ENCODE peak calls at places on chromosomes 2 and 18, in four cellular contexts. T is dorsolateral prefrontal cortex, S is GM12892, R is fibroblast of lung. P is an unnamed sample.

GRCh38 chr2:31539505-31539904 is 41.2 kb downstream of the SRD5A2 start:
- DNase-seq in S (no peak), R (no peak), T (no peak), P (no peak)

GRCh38 chr18:34251919-34252318 is 27.2 kb upstream of the NOL4 start:
- DNase-seq in R (no peak), T (no peak), S (no peak), P (no peak)

GRCh38 chr18:37511933-37512332 is 53.7 kb downstream of the CELF4 start:
- DNase-seq in T (no peak), S (no peak), R (no peak), P (no peak)

GRCh38 chr2:70070557-70071268 is 16.6 kb upstream of the PCBP1 start:
- DNase-seq in S (peak; percentile 65), T (peak; percentile 89), R (peak; percentile 86), P (peak; percentile 68)

GRCh38 chr2:64273524-64274398 is 129.5 kb upstream of the PELI1 start:
- DNase-seq in R (peak; percentile 95), S (no peak), T (no peak), P (peak; percentile 73)

GRCh38 chr2:86045541-86045940 is 60.1 kb downstream of the POLR1A start:
- DNase-seq in S (no peak), T (no peak), R (no peak), P (no peak)

GRCh38 chr2:228589115-228589514 is 407.6 kb upstream of the SPHKAP start:
- DNase-seq in T (no peak), R (no peak), S (no peak), P (no peak)

GRCh38 chr2:10946394-10946793 is 34.7 kb downstream of the KCNF1 start:
- DNase-seq in T (no peak), R (no peak), S (no peak), P (no peak)

GRCh38 chr2:176554107-176555048 is 285.1 kb downstream of the MTX2 start:
- DNase-seq in S (peak; percentile 25), T (peak; percentile 27), R (peak; percentile 57), P (no peak)

GRCh38 chr2:20562540-20563225 is 88.2 kb downstream of the HS1BP3 start:
- DNase-seq in R (no peak), S (no peak), T (no peak), P (no peak)

GRCh38 chr2:101818531-101819451 is 121.3 kb downstream of the MAP4K4 start:
- DNase-seq in R (peak; percentile 88), T (no peak), S (no peak), P (no peak)

GRCh38 chr18:75643083-75643482 is 215.6 kb upstream of the SMIM21 start:
- DNase-seq in T (no peak), R (no peak), S (no peak), P (no peak)

GRCh38 chr2:119544075-119545031 is at the start of gene CFAP221:
- DNase-seq in T (peak; percentile 80), S (peak; percentile 19), R (peak; percentile 55), P (no peak)

GRCh38 chr2:71694501-71695234 is 241.3 kb downstream of the DYSF start:
- DNase-seq in T (no peak), R (no peak), S (no peak), P (no peak)

GRCh38 chr2:129812071-129812470 is 167.4 kb upstream of the RAB6C start:
- DNase-seq in R (no peak), S (no peak), T (peak; percentile 52), P (no peak)

GRCh38 chr2:236570081-236570979 is 705 bp downstream of the ACKR3 start:
- DNase-seq in T (no peak), S (no peak), R (no peak), P (no peak)

GRCh38 chr2:151669585-151670081 is 64.6 kb downstream of the NEB start:
- DNase-seq in S (no peak), R (peak; percentile 51), T (peak; percentile 50), P (no peak)

GRCh38 chr2:207311316-207312005 is 145.7 kb upstream of the KLF7 start:
- DNase-seq in S (no peak), T (no peak), R (peak; percentile 87), P (peak; percentile 92)

GRCh38 chr2:223228871-223229270 is 176.9 kb downstream of the KCNE4 start:
- DNase-seq in R (no peak), S (no peak), T (no peak), P (no peak)

GRCh38 chr18:53756607-53756972 is 467.9 kb downstream of the MBD2 start:
- DNase-seq in S (no peak), T (no peak), R (no peak), P (no peak)

GRCh38 chr2:204010611-204011560 is 74.3 kb downstream of the ICOS start:
- DNase-seq in S (no peak), T (no peak), R (no peak), P (no peak)

GRCh38 chr18:48364146-48364545 is 45.0 kb downstream of the ZBTB7C start:
- DNase-seq in R (no peak), T (no peak), S (no peak), P (no peak)

GRCh38 chr2:235766206-235766794 is 272.5 kb downstream of the AGAP1 start:
- DNase-seq in S (peak; percentile 37), R (peak; percentile 67), T (peak; percentile 83), P (peak; percentile 44)

GRCh38 chr2:147405651-147406050 is 439.2 kb upstream of the ACVR2A start:
- DNase-seq in T (no peak), S (no peak), R (no peak), P (no peak)

GRCh38 chr2:198100323-198100722 is 295.9 kb downstream of the PLCL1 start:
- DNase-seq in T (no peak), R (peak; percentile 35), S (no peak), P (peak; percentile 23)

GRCh38 chr2:85308951-85309555 is 18.7 kb downstream of the TGOLN2 start:
- DNase-seq in T (peak; percentile 40), S (no peak), R (peak; percentile 69), P (no peak)

GRCh38 chr2:14348247-14348646 is 284.3 kb upstream of the LRATD1 start:
- DNase-seq in T (peak; percentile 66), R (no peak), S (no peak), P (no peak)

GRCh38 chr2:64405476-64406406 is 48.2 kb upstream of the LGALSL start:
- DNase-seq in S (no peak), R (peak; percentile 67), T (no peak), P (peak; percentile 46)

GRCh38 chr2:102033028-102033749 is 41.4 kb downstream of the IL1R2 start:
- DNase-seq in T (no peak), R (peak; percentile 96), S (no peak), P (no peak)

GRCh38 chr18:172361-172760 is 14.0 kb downstream of the USP14 start:
- DNase-seq in S (no peak), R (no peak), T (no peak), P (no peak)

GRCh38 chr2:238426568-238427434 is at the start of gene ASB1:
- DNase-seq in R (peak; percentile 92), T (peak; percentile 63), S (peak; percentile 93), P (no peak)

GRCh38 chr2:84870306-84870705 is 10.6 kb downstream of the TRABD2A start:
- DNase-seq in S (no peak), R (no peak), T (no peak), P (no peak)

GRCh38 chr18:2564373-2564772 is 6.9 kb downstream of the METTL4 start:
- DNase-seq in T (no peak), S (no peak), R (no peak), P (no peak)

P was measured in AG09309.